ENCODE peak calls at places on chromosomes 13 and 19, in ten cellular contexts. U is HS-5; B is ACHN; P is stimulated activated CD8-positive, alpha-beta memory T cell treated with anti-CD3 and anti-CD28 coated beads, Interleukin-2, amount 100 ng/mL, for 48 hours; D is C1 segment of cervical spinal cord; I is non-pigmented ciliary epithelial cell; G is Caco-2; H is hippocampal formation; L is colonic mucosa; C is NCI-H1105. K is an unnamed sample.
A peak's percentile ranks its signal among the peaks of the same experiment; 100 is the strongest.

GRCh38 chr13:78177306-78177705 is 258.7 kb upstream of the EDNRB start:
- DNase-seq in U (no peak), B (no peak), P (no peak), D (no peak), I (no peak), G (no peak), H (no peak), L (no peak), C (no peak), K (no peak)

GRCh38 chr13:48559638-48560320 is 26.9 kb upstream of the RCBTB2 start:
- DNase-seq in U (peak; percentile 15), B (peak; percentile 3), P (no peak), D (no peak), I (no peak), G (no peak), H (no peak), L (no peak), C (no peak), K (no peak)

GRCh38 chr19:38669532-38669931 is 22.1 kb downstream of the ACTN4 start:
- DNase-seq in U (no peak), B (no peak), P (no peak), D (no peak), I (no peak), G (no peak), H (no peak), L (no peak), C (no peak), K (no peak)

GRCh38 chr13:95571941-95572340 is 19.4 kb downstream of the CLDN10 start:
- DNase-seq in U (no peak), B (no peak), P (no peak), D (no peak), I (no peak), G (no peak), H (no peak), L (no peak), C (no peak), K (no peak)

GRCh38 chr13:62040806-62041205 is 625.2 kb upstream of the PCDH20 start:
- DNase-seq in U (no peak), B (no peak), P (no peak), D (no peak), I (no peak), G (no peak), H (no peak), L (no peak), C (no peak), K (peak; percentile 17)

GRCh38 chr13:95463516-95463915 is 89.0 kb upstream of the CLDN10 start:
- DNase-seq in U (no peak), B (no peak), P (no peak), D (no peak), I (no peak), G (no peak), H (no peak), L (no peak), C (no peak), K (no peak)

GRCh38 chr19:10270180-10270615 is 722 bp upstream of the ICAM1 start:
- DNase-seq in U (no peak), B (no peak), P (peak; percentile 78), D (peak; percentile 41), I (no peak), G (no peak), H (no peak), L (peak; percentile 67), C (no peak), K (no peak)

GRCh38 chr13:111951982-111952565 is 114.9 kb upstream of the SOX1 start:
- DNase-seq in U (no peak), B (no peak), P (no peak), D (no peak), I (no peak), G (no peak), H (no peak), L (no peak), C (no peak), K (no peak)

GRCh38 chr13:72341904-72342303 is 385.5 kb downstream of the MZT1 start:
- DNase-seq in U (no peak), B (no peak), P (no peak), D (no peak), I (no peak), G (peak; percentile 28), H (no peak), L (no peak), C (no peak), K (no peak)

GRCh38 chr19:53537126-53537522 is 821 bp upstream of the ZNF331 start:
- DNase-seq in U (no peak), B (no peak), P (no peak), D (no peak), I (no peak), G (no peak), H (no peak), L (no peak), C (no peak), K (no peak)

GRCh38 chr19:17680235-17680722 is 7.9 kb downstream of the UNC13A start:
- DNase-seq in U (no peak), B (peak; percentile 16), P (peak; percentile 44), D (peak; percentile 9), I (no peak), G (peak; percentile 32), H (no peak), L (peak; percentile 24), C (no peak), K (no peak)

GRCh38 chr19:11495481-11495880 is 10.2 kb downstream of the ZNF653 start:
- DNase-seq in U (no peak), B (no peak), P (no peak), D (no peak), I (no peak), G (no peak), H (no peak), L (no peak), C (no peak), K (no peak)

GRCh38 chr19:18287836-18288772 is 6.7 kb upstream of the JUND start:
- DNase-seq in U (no peak), B (no peak), P (no peak), D (no peak), I (no peak), G (no peak), H (no peak), L (no peak), C (no peak), K (no peak)

GRCh38 chr13:76764429-76764828 is 121.8 kb downstream of the KCTD12 start:
- DNase-seq in U (no peak), B (no peak), P (no peak), D (no peak), I (no peak), G (no peak), H (no peak), L (peak; percentile 36), C (no peak), K (no peak)

GRCh38 chr19:5308471-5309437 is 31.9 kb downstream of the PTPRS start:
- DNase-seq in U (no peak), B (no peak), P (no peak), D (peak; percentile 77), I (peak; percentile 55), G (no peak), H (peak; percentile 80), L (peak; percentile 39), C (peak; percentile 77), K (no peak)

GRCh38 chr19:34481861-34482379 is 362 bp downstream of the WTIP start:
- DNase-seq in U (no peak), B (peak; percentile 55), P (no peak), D (peak; percentile 7), I (no peak), G (peak; percentile 69), H (no peak), L (no peak), C (no peak), K (peak; percentile 50)

GRCh38 chr13:59745395-59745788 is 418.3 kb downstream of the DIAPH3 start:
- DNase-seq in U (no peak), B (peak; percentile 37), P (no peak), D (no peak), I (no peak), G (no peak), H (no peak), L (no peak), C (no peak), K (no peak)

GRCh38 chr13:40132249-40132648 is 476.8 kb downstream of the COG6 start:
- DNase-seq in U (no peak), B (no peak), P (no peak), D (no peak), I (no peak), G (no peak), H (no peak), L (no peak), C (no peak), K (no peak)

GRCh38 chr13:111021270-111021669 is 93.8 kb upstream of the ARHGEF7 start:
- DNase-seq in U (no peak), B (no peak), P (no peak), D (no peak), I (no peak), G (no peak), H (no peak), L (no peak), C (no peak), K (no peak)

GRCh38 chr19:18789883-18790565 is 1.1 kb downstream of the COMP start:
- DNase-seq in U (no peak), B (no peak), P (no peak), D (no peak), I (no peak), G (peak; percentile 47), H (no peak), L (no peak), C (peak; percentile 43), K (no peak)

GRCh38 chr13:46087481-46087880 is 17.4 kb downstream of the CPB2 start:
- DNase-seq in U (no peak), B (no peak), P (no peak), D (no peak), I (no peak), G (no peak), H (no peak), L (no peak), C (no peak), K (no peak)

GRCh38 chr19:21697171-21697570 is 70.2 kb downstream of the ZNF100 start:
- DNase-seq in U (no peak), B (no peak), P (no peak), D (no peak), I (no peak), G (no peak), H (no peak), L (no peak), C (no peak), K (no peak)

GRCh38 chr19:30530751-30531150 is 158.6 kb downstream of the ZNF536 start:
- DNase-seq in U (no peak), B (no peak), P (no peak), D (no peak), I (no peak), G (no peak), H (no peak), L (no peak), C (no peak), K (no peak)

GRCh38 chr13:40476175-40476958 is 190.1 kb downstream of the FOXO1 start:
- DNase-seq in U (no peak), B (no peak), P (no peak), D (no peak), I (no peak), G (peak; percentile 47), H (no peak), L (no peak), C (no peak), K (no peak)

GRCh38 chr19:4636151-4636717 is 3.1 kb upstream of the TNFAIP8L1 start:
- DNase-seq in U (no peak), B (peak; percentile 55), P (peak; percentile 72), D (peak; percentile 71), I (no peak), G (peak; percentile 81), H (no peak), L (peak; percentile 65), C (peak; percentile 44), K (peak; percentile 76)

GRCh38 chr13:98103942-98104880 is 38.7 kb upstream of the FARP1 start:
- DNase-seq in U (no peak), B (no peak), P (no peak), D (no peak), I (no peak), G (peak; percentile 36), H (no peak), L (no peak), C (no peak), K (peak; percentile 6)

GRCh38 chr13:79621449-79621848 is 140.5 kb downstream of the NDFIP2 start:
- DNase-seq in U (no peak), B (no peak), P (no peak), D (no peak), I (no peak), G (no peak), H (no peak), L (no peak), C (no peak), K (no peak)

GRCh38 chr13:77489566-77490337 is 45.8 kb upstream of the SCEL start:
- DNase-seq in U (no peak), B (no peak), P (no peak), D (no peak), I (no peak), G (no peak), H (no peak), L (no peak), C (no peak), K (no peak)

K was measured in HuH-7.